ENCODE peak calls at places on chromosomes 6 and 20, in seven cellular contexts. One of them, this sample, is unnamed.
A peak's percentile ranks its signal among the peaks of the same experiment; 100 is the strongest.

GRCh38 chr20:46151936-46152335 is 33.8 kb downstream of the CD40 start:
- DNase-seq in osteocyte: no peak
- DNase-seq in HTR-8/SVneo: peak; percentile 57
- DNase-seq in EL: no peak
- DNase-seq in H54: no peak
- DNase-seq in GM06990: no peak
- DNase-seq in adrenal gland: no peak
- DNase-seq in this sample: no peak

GRCh38 chr6:94501546-94501945 is 1075.8 kb upstream of the MANEA start:
- DNase-seq in osteocyte: no peak
- DNase-seq in HTR-8/SVneo: no peak
- DNase-seq in EL: no peak
- DNase-seq in H54: no peak
- DNase-seq in GM06990: no peak
- DNase-seq in adrenal gland: no peak
- DNase-seq in this sample: no peak

GRCh38 chr6:157089258-157089657 is 234.1 kb downstream of the TMEM242 start:
- DNase-seq in osteocyte: no peak
- DNase-seq in HTR-8/SVneo: no peak
- DNase-seq in EL: no peak
- DNase-seq in H54: no peak
- DNase-seq in GM06990: no peak
- DNase-seq in adrenal gland: no peak
- DNase-seq in this sample: no peak

GRCh38 chr6:47180633-47181032 is 129.1 kb downstream of the TNFRSF21 start:
- DNase-seq in osteocyte: no peak
- DNase-seq in HTR-8/SVneo: no peak
- DNase-seq in EL: peak; percentile 83
- DNase-seq in H54: peak; percentile 22
- DNase-seq in GM06990: no peak
- DNase-seq in adrenal gland: no peak
- DNase-seq in this sample: no peak

GRCh38 chr20:44429419-44430269 is 46.0 kb upstream of the TTPAL start:
- DNase-seq in osteocyte: no peak
- DNase-seq in HTR-8/SVneo: no peak
- DNase-seq in EL: no peak
- DNase-seq in H54: no peak
- DNase-seq in GM06990: no peak
- DNase-seq in adrenal gland: no peak
- DNase-seq in this sample: no peak

GRCh38 chr6:139473731-139474130 is 99.3 kb upstream of the CITED2 start:
- DNase-seq in osteocyte: no peak
- DNase-seq in HTR-8/SVneo: no peak
- DNase-seq in EL: peak; percentile 6
- DNase-seq in H54: no peak
- DNase-seq in GM06990: no peak
- DNase-seq in adrenal gland: no peak
- DNase-seq in this sample: no peak

GRCh38 chr20:689947-690346 is 14.3 kb upstream of the SCRT2 start:
- DNase-seq in osteocyte: no peak
- DNase-seq in HTR-8/SVneo: no peak
- DNase-seq in EL: no peak
- DNase-seq in H54: no peak
- DNase-seq in GM06990: no peak
- DNase-seq in adrenal gland: no peak
- DNase-seq in this sample: no peak

GRCh38 chr20:48283470-48284110 is 498.3 kb upstream of the SULF2 start:
- DNase-seq in osteocyte: peak; percentile 88
- DNase-seq in HTR-8/SVneo: peak; percentile 68
- DNase-seq in EL: peak; percentile 94
- DNase-seq in H54: peak; percentile 61
- DNase-seq in GM06990: no peak
- DNase-seq in adrenal gland: peak; percentile 44
- DNase-seq in this sample: no peak

GRCh38 chr6:137873273-137873762 is 6.3 kb downstream of the TNFAIP3 start:
- DNase-seq in osteocyte: no peak
- DNase-seq in HTR-8/SVneo: no peak
- DNase-seq in EL: peak; percentile 84
- DNase-seq in H54: peak; percentile 43
- DNase-seq in GM06990: peak; percentile 79
- DNase-seq in adrenal gland: peak; percentile 76
- DNase-seq in this sample: no peak

This sample was measured in type B pancreatic cell.